ENCODE peak calls at places on chromosomes 1 and 21, in seven cellular contexts. D is effector CD8-positive, alpha-beta T cell; U is H54; Q is GM19239; H is neural crest cell; O is HCT116; X is effector memory CD4-positive, alpha-beta T cell. M is an unnamed sample.

GRCh38 chr1:239107676-239108075 is 278.7 kb upstream of the CHRM3 start:
- DNase-seq in D (no peak), U (no peak), Q (no peak), H (no peak), O (no peak), X (no peak), M (no peak)

GRCh38 chr1:59434336-59434735 is 137.4 kb downstream of the FGGY start:
- DNase-seq in D (no peak), U (no peak), Q (no peak), H (no peak), O (no peak), X (no peak), M (no peak)

GRCh38 chr1:162191396-162192322 is 122.2 kb downstream of the NOS1AP start:
- DNase-seq in D (no peak), U (no peak), Q (no peak), H (no peak), O (no peak), X (no peak), M (no peak)

GRCh38 chr21:44089001-44089911 is 17.9 kb upstream of the PWP2 start:
- DNase-seq in D (no peak), U (no peak), Q (peak; percentile 48), H (no peak), O (no peak), X (peak; percentile 21), M (no peak)

GRCh38 chr1:87958201-87958600 is 629.5 kb downstream of the LMO4 start:
- DNase-seq in D (no peak), U (no peak), Q (no peak), H (no peak), O (no peak), X (no peak), M (no peak)

GRCh38 chr1:23216771-23217420 is 406 bp downstream of the HTR1D start:
- DNase-seq in D (peak; percentile 14), U (no peak), Q (no peak), H (peak; percentile 43), O (no peak), X (no peak), M (peak; percentile 62)

GRCh38 chr1:26949266-26949925 is 10.9 kb downstream of the KDF1 start:
- DNase-seq in D (no peak), U (no peak), Q (no peak), H (no peak), O (no peak), X (no peak), M (no peak)

GRCh38 chr1:227778401-227778947 is 37.0 kb upstream of the PRSS38 start:
- DNase-seq in D (no peak), U (peak; percentile 89), Q (no peak), H (no peak), O (no peak), X (no peak), M (no peak)

GRCh38 chr1:159900755-159901335 is 880 bp upstream of the CFAP45 start:
- DNase-seq in D (no peak), U (no peak), Q (no peak), H (no peak), O (no peak), X (no peak), M (no peak)

GRCh38 chr1:51193564-51193963 is 42.5 kb upstream of the RNF11 start:
- DNase-seq in D (no peak), U (no peak), Q (no peak), H (no peak), O (no peak), X (no peak), M (no peak)

GRCh38 chr1:180976958-180977357 is 45.7 kb downstream of the STX6 start:
- DNase-seq in D (no peak), U (no peak), Q (no peak), H (no peak), O (no peak), X (no peak), M (no peak)

GRCh38 chr1:66303646-66304045 is 230.3 kb upstream of the SGIP1 start:
- DNase-seq in D (no peak), U (no peak), Q (no peak), H (no peak), O (no peak), X (no peak), M (no peak)

GRCh38 chr1:223707270-223708000 is 4.9 kb upstream of the CAPN2 start:
- DNase-seq in D (no peak), U (no peak), Q (no peak), H (no peak), O (peak; percentile 93), X (no peak), M (no peak)

GRCh38 chr1:218878369-218878768 is 295.3 kb upstream of the LYPLAL1 start:
- DNase-seq in D (no peak), U (no peak), Q (no peak), H (no peak), O (no peak), X (no peak), M (no peak)

GRCh38 chr1:24481098-24481497 is 21.5 kb upstream of the RCAN3 start:
- DNase-seq in D (peak; percentile 25), U (no peak), Q (peak; percentile 52), H (no peak), O (no peak), X (peak; percentile 7), M (no peak)

GRCh38 chr1:98053471-98054366 is 132.9 kb upstream of the DPYD start:
- DNase-seq in D (no peak), U (peak; percentile 42), Q (peak; percentile 40), H (peak; percentile 73), O (no peak), X (peak; percentile 11), M (peak; percentile 63)

GRCh38 chr1:30991852-30992606 is 73.5 kb downstream of the PUM1 start:
- DNase-seq in D (no peak), U (no peak), Q (no peak), H (no peak), O (no peak), X (no peak), M (no peak)

GRCh38 chr1:219699870-219700269 is 87.0 kb upstream of the ZC3H11B start:
- DNase-seq in D (no peak), U (no peak), Q (no peak), H (no peak), O (no peak), X (no peak), M (no peak)

GRCh38 chr1:91622586-91622985 is 121.9 kb downstream of the CDC7 start:
- DNase-seq in D (no peak), U (no peak), Q (no peak), H (no peak), O (no peak), X (no peak), M (no peak)

GRCh38 chr21:17802568-17802967 is 16.6 kb downstream of the C21orf91 start:
- DNase-seq in D (no peak), U (no peak), Q (no peak), H (no peak), O (no peak), X (no peak), M (no peak)

GRCh38 chr1:64051801-64052200 is 151.6 kb upstream of the UBE2U start:
- DNase-seq in D (no peak), U (no peak), Q (no peak), H (no peak), O (no peak), X (no peak), M (no peak)

GRCh38 chr1:221517961-221518360 is 223.9 kb downstream of the DUSP10 start:
- DNase-seq in D (no peak), U (no peak), Q (no peak), H (no peak), O (no peak), X (no peak), M (no peak)

M was measured in HuH-7.5.